ENCODE peak calls at places on chromosomes 7 and 10, in four cellular contexts. T is tibial artery, C is ovary, B is mucosa of descending colon. P is an unnamed sample.

GRCh38 chr10:125057158-125058001 is 103.0 kb downstream of the CTBP2 start:
- DNase-seq in T (peak; percentile 84), C (peak; percentile 90), B (no peak), P (no peak)

GRCh38 chr7:108456845-108457540 is 757 bp upstream of the NRCAM start:
- DNase-seq in C (no peak), B (no peak), T (no peak), P (no peak)

GRCh38 chr10:78336402-78336791 is 302.7 kb downstream of the RPS24 start:
- DNase-seq in C (peak; percentile 18), B (no peak), T (peak; percentile 68), P (peak; percentile 42)

GRCh38 chr7:135208417-135208793 is 2.9 kb downstream of the WDR91 start:
- DNase-seq in C (no peak), T (no peak), B (no peak), P (no peak)

GRCh38 chr10:43055991-43056567 is 20.8 kb upstream of the RET start:
- DNase-seq in C (peak; percentile 3), B (peak; percentile 18), T (peak; percentile 23), P (peak; percentile 68)

GRCh38 chr10:79387974-79388850 is 40.9 kb downstream of the PPIF start:
- DNase-seq in B (no peak), C (no peak), T (no peak), P (no peak)

GRCh38 chr7:112296416-112296815 is 89.9 kb downstream of the ZNF277 start:
- DNase-seq in T (no peak), C (no peak), B (no peak), P (no peak)

GRCh38 chr10:8060010-8060703 is 5.7 kb downstream of the GATA3 start:
- DNase-seq in C (no peak), B (no peak), T (no peak), P (no peak)

GRCh38 chr10:79936625-79937255 is 12.2 kb downstream of the SFTPD start:
- DNase-seq in C (no peak), T (no peak), B (no peak), P (no peak)

GRCh38 chr10:96834121-96834520 is 2.0 kb downstream of the LCOR start:
- DNase-seq in T (no peak), C (no peak), B (no peak), P (no peak)

GRCh38 chr7:36299882-36300341 is 89.8 kb upstream of the ANLN start:
- DNase-seq in T (peak; percentile 54), B (no peak), C (no peak), P (no peak)

GRCh38 chr7:141551080-141551772 is at the start of gene AGK:
- DNase-seq in C (peak; percentile 60), B (peak; percentile 76), T (peak; percentile 76), P (peak; percentile 74)

GRCh38 chr10:93369588-93370164 is 112.5 kb downstream of the MYOF start:
- DNase-seq in T (no peak), C (no peak), B (no peak), P (no peak)

GRCh38 chr7:17689361-17689760 is 250.9 kb downstream of the SNX13 start:
- DNase-seq in T (no peak), B (no peak), C (no peak), P (no peak)

GRCh38 chr10:72948762-72949161 is 5.8 kb downstream of the PLA2G12B start:
- DNase-seq in T (no peak), C (no peak), B (no peak), P (no peak)

GRCh38 chr7:6392712-6393666 is 54.8 kb downstream of the DAGLB start:
- DNase-seq in T (no peak), B (peak; percentile 88), C (peak; percentile 70), P (peak; percentile 53)

P was measured in right lobe of liver.